ENCODE peak calls at places on chromosome 19, in nine cellular contexts. One of them, this sample, is unnamed.
A peak's percentile ranks its signal among the peaks of the same experiment; 100 is the strongest.

GRCh38 chr19:5337126-5337525 is 3.5 kb downstream of the PTPRS start:
- DNase-seq in endothelial cell: no peak
- DNase-seq in colonic mucosa: no peak
- DNase-seq in astrocyte of the cerebellum: no peak
- DNase-seq in AG10803: no peak
- DNase-seq in osteoblast: peak; percentile 58
- DNase-seq in Calu3: no peak
- DNase-seq in Caco-2: no peak
- DNase-seq in lung: no peak
- DNase-seq in this sample: no peak

GRCh38 chr19:16330368-16330801 is 5.8 kb downstream of the KLF2 start:
- DNase-seq in endothelial cell: no peak
- DNase-seq in colonic mucosa: peak; percentile 69
- DNase-seq in astrocyte of the cerebellum: no peak
- DNase-seq in AG10803: peak; percentile 79
- DNase-seq in osteoblast: peak; percentile 95
- DNase-seq in Calu3: peak; percentile 81
- DNase-seq in Caco-2: peak; percentile 56
- DNase-seq in lung: peak; percentile 74
- DNase-seq in this sample: peak; percentile 71

GRCh38 chr19:7348587-7349230 is at the start of gene ARHGEF18:
- DNase-seq in endothelial cell: no peak
- DNase-seq in colonic mucosa: no peak
- DNase-seq in astrocyte of the cerebellum: no peak
- DNase-seq in AG10803: no peak
- DNase-seq in osteoblast: no peak
- DNase-seq in Calu3: no peak
- DNase-seq in Caco-2: peak; percentile 6
- DNase-seq in lung: peak; percentile 51
- DNase-seq in this sample: peak; percentile 68

GRCh38 chr19:55305983-55306562 is 19.1 kb downstream of the TMEM150B start:
- DNase-seq in endothelial cell: peak; percentile 32
- DNase-seq in colonic mucosa: no peak
- DNase-seq in astrocyte of the cerebellum: no peak
- DNase-seq in AG10803: no peak
- DNase-seq in osteoblast: peak; percentile 73
- DNase-seq in Calu3: no peak
- DNase-seq in Caco-2: no peak
- DNase-seq in lung: no peak
- DNase-seq in this sample: no peak

GRCh38 chr19:32599736-32600157 is 18.8 kb downstream of the PDCD5 start:
- DNase-seq in endothelial cell: peak; percentile 49
- DNase-seq in colonic mucosa: peak; percentile 30
- DNase-seq in astrocyte of the cerebellum: peak; percentile 52
- DNase-seq in AG10803: peak; percentile 70
- DNase-seq in osteoblast: peak; percentile 85
- DNase-seq in Calu3: peak; percentile 57
- DNase-seq in Caco-2: no peak
- DNase-seq in lung: no peak
- DNase-seq in this sample: peak; percentile 70

GRCh38 chr19:12859546-12859945 is 21.2 kb downstream of the MAST1 start:
- DNase-seq in endothelial cell: no peak
- DNase-seq in colonic mucosa: no peak
- DNase-seq in astrocyte of the cerebellum: no peak
- DNase-seq in AG10803: no peak
- DNase-seq in osteoblast: no peak
- DNase-seq in Calu3: no peak
- DNase-seq in Caco-2: no peak
- DNase-seq in lung: no peak
- DNase-seq in this sample: no peak

GRCh38 chr19:47404334-47405196 is 14.8 kb downstream of the MEIS3 start:
- DNase-seq in endothelial cell: no peak
- DNase-seq in colonic mucosa: no peak
- DNase-seq in astrocyte of the cerebellum: no peak
- DNase-seq in AG10803: no peak
- DNase-seq in osteoblast: peak; percentile 84
- DNase-seq in Calu3: no peak
- DNase-seq in Caco-2: no peak
- DNase-seq in lung: no peak
- DNase-seq in this sample: no peak

GRCh38 chr19:33705090-33705847 is 83.5 kb downstream of the CHST8 start:
- DNase-seq in endothelial cell: no peak
- DNase-seq in colonic mucosa: no peak
- DNase-seq in astrocyte of the cerebellum: no peak
- DNase-seq in AG10803: no peak
- DNase-seq in osteoblast: peak; percentile 73
- DNase-seq in Calu3: no peak
- DNase-seq in Caco-2: no peak
- DNase-seq in lung: no peak
- DNase-seq in this sample: no peak

GRCh38 chr19:55158848-55159793 is 1.6 kb upstream of the TNNI3 start:
- DNase-seq in endothelial cell: no peak
- DNase-seq in colonic mucosa: no peak
- DNase-seq in astrocyte of the cerebellum: no peak
- DNase-seq in AG10803: no peak
- DNase-seq in osteoblast: peak; percentile 94
- DNase-seq in Calu3: peak; percentile 59
- DNase-seq in Caco-2: no peak
- DNase-seq in lung: no peak
- DNase-seq in this sample: no peak

GRCh38 chr19:10695401-10696398 is 5.5 kb upstream of the QTRT1 start:
- DNase-seq in endothelial cell: peak; percentile 95
- DNase-seq in colonic mucosa: peak; percentile 96
- DNase-seq in astrocyte of the cerebellum: peak; percentile 80
- DNase-seq in AG10803: peak; percentile 91
- DNase-seq in osteoblast: peak; percentile 99
- DNase-seq in Calu3: peak; percentile 89
- DNase-seq in Caco-2: peak; percentile 95
- DNase-seq in lung: peak; percentile 93
- DNase-seq in this sample: peak; percentile 98
- TF ChIP-seq CTCF in endothelial cell: no peak
- TF ChIP-seq CTCF in colonic mucosa: no peak
- TF ChIP-seq CTCF in astrocyte of the cerebellum: no peak
- TF ChIP-seq CTCF in AG10803: no peak
- TF ChIP-seq CTCF in osteoblast: no peak
- TF ChIP-seq CTCF in Calu3: no peak
- TF ChIP-seq CTCF in Caco-2: no peak
- TF ChIP-seq CTCF in lung: no peak
- TF ChIP-seq CTCF in this sample: no peak

GRCh38 chr19:41937976-41938375 is 9.7 kb upstream of the ERFL start:
- DNase-seq in endothelial cell: no peak
- DNase-seq in colonic mucosa: no peak
- DNase-seq in astrocyte of the cerebellum: no peak
- DNase-seq in AG10803: no peak
- DNase-seq in osteoblast: peak; percentile 88
- DNase-seq in Calu3: no peak
- DNase-seq in Caco-2: no peak
- DNase-seq in lung: no peak
- DNase-seq in this sample: no peak

GRCh38 chr19:41937525-41937924 is 9.3 kb upstream of the ERFL start:
- DNase-seq in endothelial cell: no peak
- DNase-seq in colonic mucosa: no peak
- DNase-seq in astrocyte of the cerebellum: no peak
- DNase-seq in AG10803: no peak
- DNase-seq in osteoblast: no peak
- DNase-seq in Calu3: no peak
- DNase-seq in Caco-2: no peak
- DNase-seq in lung: no peak
- DNase-seq in this sample: no peak

GRCh38 chr19:41941410-41942202 is 13.4 kb upstream of the ERFL start:
- DNase-seq in endothelial cell: no peak
- DNase-seq in colonic mucosa: no peak
- DNase-seq in astrocyte of the cerebellum: no peak
- DNase-seq in AG10803: no peak
- DNase-seq in osteoblast: peak; percentile 82
- DNase-seq in Calu3: no peak
- DNase-seq in Caco-2: no peak
- DNase-seq in lung: no peak
- DNase-seq in this sample: no peak

GRCh38 chr19:41939861-41940442 is 11.7 kb upstream of the ERFL start:
- DNase-seq in endothelial cell: no peak
- DNase-seq in colonic mucosa: no peak
- DNase-seq in astrocyte of the cerebellum: no peak
- DNase-seq in AG10803: no peak
- DNase-seq in osteoblast: peak; percentile 93
- DNase-seq in Calu3: no peak
- DNase-seq in Caco-2: peak; percentile 57
- DNase-seq in lung: no peak
- DNase-seq in this sample: peak; percentile 88

GRCh38 chr19:41940443-41941409 is 12.5 kb upstream of the ERFL start:
- DNase-seq in endothelial cell: no peak
- DNase-seq in colonic mucosa: no peak
- DNase-seq in astrocyte of the cerebellum: no peak
- DNase-seq in AG10803: no peak
- DNase-seq in osteoblast: peak; percentile 91
- DNase-seq in Calu3: no peak
- DNase-seq in Caco-2: no peak
- DNase-seq in lung: no peak
- DNase-seq in this sample: peak; percentile 59
- TF ChIP-seq CTCF in endothelial cell: no peak
- TF ChIP-seq CTCF in colonic mucosa: no peak
- TF ChIP-seq CTCF in astrocyte of the cerebellum: no peak
- TF ChIP-seq CTCF in AG10803: no peak
- TF ChIP-seq CTCF in osteoblast: no peak
- TF ChIP-seq CTCF in Calu3: no peak
- TF ChIP-seq CTCF in Caco-2: no peak
- TF ChIP-seq CTCF in lung: no peak
- TF ChIP-seq CTCF in this sample: no peak

DNA sequence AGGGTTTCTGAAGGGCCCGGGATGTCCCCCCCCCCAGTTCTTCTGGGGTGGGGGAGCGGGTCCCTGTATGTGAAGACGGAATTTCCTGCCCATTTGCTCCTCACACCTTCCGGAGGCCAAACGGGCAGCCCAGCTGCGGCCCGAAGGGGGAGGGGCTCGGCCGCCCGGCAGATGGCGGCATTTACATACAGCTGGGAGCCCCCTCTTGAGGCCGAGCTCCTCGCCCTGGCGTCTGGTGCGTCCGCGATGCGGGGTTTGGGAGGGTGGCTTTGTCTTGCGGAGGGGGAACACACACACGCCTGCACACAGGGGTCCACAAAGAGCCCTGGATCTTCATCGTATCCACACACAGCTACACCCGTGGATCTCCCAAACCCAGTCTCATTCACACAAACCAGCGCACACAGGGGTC is 891 bp upstream of the DLL3 start:
- DNase-seq in endothelial cell: peak; percentile 81
- DNase-seq in colonic mucosa: peak; percentile 36
- DNase-seq in astrocyte of the cerebellum: no peak
- DNase-seq in AG10803: no peak
- DNase-seq in osteoblast: peak; percentile 89
- DNase-seq in Calu3: peak; percentile 65
- DNase-seq in Caco-2: peak; percentile 71
- DNase-seq in lung: no peak
- DNase-seq in this sample: peak; percentile 79
- TF ChIP-seq CTCF in endothelial cell: no peak
- TF ChIP-seq CTCF in colonic mucosa: peak; percentile 46
- TF ChIP-seq CTCF in astrocyte of the cerebellum: peak; percentile 43
- TF ChIP-seq CTCF in AG10803: peak; percentile 29
- TF ChIP-seq CTCF in osteoblast: peak; percentile 20
- TF ChIP-seq CTCF in Calu3: peak; percentile 41
- TF ChIP-seq CTCF in Caco-2: peak; percentile 80
- TF ChIP-seq CTCF in lung: no peak
- TF ChIP-seq CTCF in this sample: peak; percentile 29

GRCh38 chr19:325937-326565 is 18.5 kb downstream of the MIER2 start:
- DNase-seq in endothelial cell: no peak
- DNase-seq in colonic mucosa: no peak
- DNase-seq in astrocyte of the cerebellum: no peak
- DNase-seq in AG10803: no peak
- DNase-seq in osteoblast: peak; percentile 46
- DNase-seq in Calu3: no peak
- DNase-seq in Caco-2: no peak
- DNase-seq in lung: no peak
- DNase-seq in this sample: no peak

GRCh38 chr19:326851-327250 is 17.7 kb downstream of the MIER2 start:
- DNase-seq in endothelial cell: no peak
- DNase-seq in colonic mucosa: no peak
- DNase-seq in astrocyte of the cerebellum: no peak
- DNase-seq in AG10803: no peak
- DNase-seq in osteoblast: peak; percentile 56
- DNase-seq in Calu3: no peak
- DNase-seq in Caco-2: no peak
- DNase-seq in lung: no peak
- DNase-seq in this sample: no peak

GRCh38 chr19:325173-325936 is 19.2 kb downstream of the MIER2 start:
- DNase-seq in endothelial cell: no peak
- DNase-seq in colonic mucosa: no peak
- DNase-seq in astrocyte of the cerebellum: no peak
- DNase-seq in AG10803: no peak
- DNase-seq in osteoblast: peak; percentile 60
- DNase-seq in Calu3: no peak
- DNase-seq in Caco-2: no peak
- DNase-seq in lung: no peak
- DNase-seq in this sample: no peak

GRCh38 chr19:322616-323015 is 22.0 kb downstream of the MIER2 start:
- DNase-seq in endothelial cell: no peak
- DNase-seq in colonic mucosa: no peak
- DNase-seq in astrocyte of the cerebellum: no peak
- DNase-seq in AG10803: no peak
- DNase-seq in osteoblast: peak; percentile 23
- DNase-seq in Calu3: no peak
- DNase-seq in Caco-2: no peak
- DNase-seq in lung: no peak
- DNase-seq in this sample: no peak

DNA sequence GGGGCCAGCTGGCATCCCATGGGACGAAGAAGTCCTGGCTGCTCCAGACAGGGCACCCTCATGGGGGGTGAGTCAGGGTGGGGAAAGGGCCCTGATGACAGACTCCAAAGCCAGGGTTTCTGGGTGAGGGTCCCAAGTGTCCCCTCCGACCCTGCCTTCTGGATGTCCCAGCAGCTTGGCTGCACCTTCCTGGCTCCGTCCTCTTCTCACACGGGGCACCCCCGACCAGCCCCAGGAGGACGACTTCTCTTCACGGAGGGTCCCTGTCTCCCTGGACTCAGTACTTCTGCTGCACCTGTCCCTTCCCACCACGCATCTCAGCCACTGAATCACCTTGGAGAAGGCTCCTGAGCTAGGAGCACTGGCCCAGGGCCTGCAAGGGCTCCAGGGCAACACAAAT is 19.9 kb downstream of the MIER2 start:
- DNase-seq in endothelial cell: no peak
- DNase-seq in colonic mucosa: no peak
- DNase-seq in astrocyte of the cerebellum: no peak
- DNase-seq in AG10803: no peak
- DNase-seq in osteoblast: peak; percentile 66
- DNase-seq in Calu3: no peak
- DNase-seq in Caco-2: no peak
- DNase-seq in lung: no peak
- DNase-seq in this sample: no peak
- TF ChIP-seq CTCF in endothelial cell: no peak
- TF ChIP-seq CTCF in colonic mucosa: no peak
- TF ChIP-seq CTCF in astrocyte of the cerebellum: no peak
- TF ChIP-seq CTCF in AG10803: no peak
- TF ChIP-seq CTCF in osteoblast: no peak
- TF ChIP-seq CTCF in Calu3: no peak
- TF ChIP-seq CTCF in Caco-2: no peak
- TF ChIP-seq CTCF in lung: no peak
- TF ChIP-seq CTCF in this sample: no peak